ENCODE peak calls at places on chromosomes 3 and 15, in four cellular contexts. One of them, this sample, is unnamed.

GRCh38 chr15:64985382-64986033 is 4.2 kb downstream of the SPG21 start:
- DNase-seq in neural progenitor cell: no peak
- DNase-seq in fibroblast of villous mesenchyme: peak
- DNase-seq in AG10803: peak
- DNase-seq in this sample: no peak

GRCh38 chr3:108136888-108137814 is 46.3 kb upstream of the CD47 start:
- DNase-seq in neural progenitor cell: no peak
- DNase-seq in fibroblast of villous mesenchyme: no peak
- DNase-seq in AG10803: no peak
- DNase-seq in this sample: no peak

GRCh38 chr3:111326144-111326995 is 215.6 kb upstream of the CD96 start:
- DNase-seq in AG10803: peak
- DNase-seq in fibroblast of villous mesenchyme: peak
- DNase-seq in neural progenitor cell: no peak
- DNase-seq in this sample: peak

GRCh38 chr3:4850211-4850927 is 128.9 kb upstream of the BHLHE40 start:
- DNase-seq in fibroblast of villous mesenchyme: no peak
- DNase-seq in AG10803: no peak
- DNase-seq in neural progenitor cell: no peak
- DNase-seq in this sample: no peak

GRCh38 chr15:39685999-39686613 is 96.5 kb downstream of the FSIP1 start:
- DNase-seq in fibroblast of villous mesenchyme: peak
- DNase-seq in AG10803: peak
- DNase-seq in neural progenitor cell: peak
- DNase-seq in this sample: peak

GRCh38 chr3:125479091-125479490 is 40.9 kb downstream of the SNX4 start:
- DNase-seq in AG10803: no peak
- DNase-seq in neural progenitor cell: no peak
- DNase-seq in fibroblast of villous mesenchyme: peak
- DNase-seq in this sample: peak

GRCh38 chr3:1611824-1612223 is 486.8 kb upstream of the CNTN4 start:
- DNase-seq in AG10803: no peak
- DNase-seq in fibroblast of villous mesenchyme: no peak
- DNase-seq in neural progenitor cell: no peak
- DNase-seq in this sample: no peak

GRCh38 chr15:78757636-78757905 is 53.7 kb downstream of the ADAMTS7 start:
- DNase-seq in fibroblast of villous mesenchyme: no peak
- DNase-seq in AG10803: no peak
- DNase-seq in neural progenitor cell: no peak
- DNase-seq in this sample: no peak

GRCh38 chr15:85625431-85625830 is 169.3 kb downstream of the KLHL25 start:
- DNase-seq in fibroblast of villous mesenchyme: no peak
- DNase-seq in neural progenitor cell: no peak
- DNase-seq in AG10803: no peak
- DNase-seq in this sample: no peak

GRCh38 chr3:175108012-175108411 is 248.9 kb downstream of the NAALADL2 start:
- DNase-seq in neural progenitor cell: no peak
- DNase-seq in AG10803: no peak
- DNase-seq in fibroblast of villous mesenchyme: no peak
- DNase-seq in this sample: no peak

GRCh38 chr3:49570033-49570654 is 15.9 kb downstream of the BSN start:
- DNase-seq in AG10803: no peak
- DNase-seq in neural progenitor cell: no peak
- DNase-seq in fibroblast of villous mesenchyme: no peak
- DNase-seq in this sample: no peak

DNA sequence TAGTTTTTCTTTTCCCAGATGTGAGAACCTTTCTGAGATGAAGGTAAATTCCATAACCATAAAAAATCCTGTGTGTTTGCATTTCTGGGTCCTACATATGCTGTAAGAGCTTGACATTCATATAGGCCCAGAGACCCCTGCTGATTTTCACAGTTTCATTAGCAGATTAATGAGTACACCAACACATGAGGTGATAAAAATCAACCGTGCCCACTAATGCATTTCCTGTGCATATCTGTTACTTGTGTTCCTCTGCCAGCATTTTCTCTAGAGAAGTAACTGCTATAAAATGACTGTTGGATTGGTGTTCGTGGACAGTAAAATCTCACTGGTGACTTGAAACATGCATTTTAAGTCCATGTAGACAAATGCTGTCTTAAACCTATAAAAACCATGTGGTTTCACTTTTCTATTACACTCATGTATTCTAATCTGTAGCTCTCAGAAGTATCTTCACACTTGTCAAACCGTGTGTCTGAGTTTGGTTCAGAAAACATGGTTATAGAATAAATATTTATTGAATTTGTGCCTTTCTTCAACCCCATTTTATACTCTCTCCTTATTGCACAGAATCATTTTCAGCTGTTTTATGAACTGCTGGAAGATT is 14.6 kb downstream of the MAP2K5 start:
- DNase-seq in AG10803: no peak
- DNase-seq in fibroblast of villous mesenchyme: no peak
- DNase-seq in neural progenitor cell: no peak
- DNase-seq in this sample: no peak
- H3K4me3 ChIP-seq in AG10803: no peak
- H3K4me3 ChIP-seq in fibroblast of villous mesenchyme: no peak
- H3K4me3 ChIP-seq in neural progenitor cell: no peak
- H3K4me3 ChIP-seq in this sample: no peak

GRCh38 chr3:52236424-52236886 is 2.5 kb downstream of the TWF2 start:
- DNase-seq in fibroblast of villous mesenchyme: no peak
- DNase-seq in AG10803: no peak
- DNase-seq in neural progenitor cell: no peak
- DNase-seq in this sample: no peak
- H3K4me3 ChIP-seq in fibroblast of villous mesenchyme: no peak
- H3K4me3 ChIP-seq in AG10803: no peak
- H3K4me3 ChIP-seq in neural progenitor cell: no peak
- H3K4me3 ChIP-seq in this sample: no peak

GRCh38 chr3:50574280-50574831 is 5.0 kb downstream of the HEMK1 start:
- DNase-seq in fibroblast of villous mesenchyme: no peak
- DNase-seq in neural progenitor cell: no peak
- DNase-seq in AG10803: no peak
- DNase-seq in this sample: no peak

GRCh38 chr3:50572158-50572557 is 2.8 kb downstream of the HEMK1 start:
- DNase-seq in AG10803: peak
- DNase-seq in fibroblast of villous mesenchyme: peak
- DNase-seq in neural progenitor cell: peak
- DNase-seq in this sample: no peak

GRCh38 chr3:50575372-50575771 is 6.0 kb downstream of the HEMK1 start:
- DNase-seq in fibroblast of villous mesenchyme: no peak
- DNase-seq in neural progenitor cell: no peak
- DNase-seq in AG10803: no peak
- DNase-seq in this sample: no peak

GRCh38 chr3:50572801-50573371 is 3.6 kb downstream of the HEMK1 start:
- DNase-seq in AG10803: no peak
- DNase-seq in neural progenitor cell: no peak
- DNase-seq in fibroblast of villous mesenchyme: no peak
- DNase-seq in this sample: no peak

DNA sequence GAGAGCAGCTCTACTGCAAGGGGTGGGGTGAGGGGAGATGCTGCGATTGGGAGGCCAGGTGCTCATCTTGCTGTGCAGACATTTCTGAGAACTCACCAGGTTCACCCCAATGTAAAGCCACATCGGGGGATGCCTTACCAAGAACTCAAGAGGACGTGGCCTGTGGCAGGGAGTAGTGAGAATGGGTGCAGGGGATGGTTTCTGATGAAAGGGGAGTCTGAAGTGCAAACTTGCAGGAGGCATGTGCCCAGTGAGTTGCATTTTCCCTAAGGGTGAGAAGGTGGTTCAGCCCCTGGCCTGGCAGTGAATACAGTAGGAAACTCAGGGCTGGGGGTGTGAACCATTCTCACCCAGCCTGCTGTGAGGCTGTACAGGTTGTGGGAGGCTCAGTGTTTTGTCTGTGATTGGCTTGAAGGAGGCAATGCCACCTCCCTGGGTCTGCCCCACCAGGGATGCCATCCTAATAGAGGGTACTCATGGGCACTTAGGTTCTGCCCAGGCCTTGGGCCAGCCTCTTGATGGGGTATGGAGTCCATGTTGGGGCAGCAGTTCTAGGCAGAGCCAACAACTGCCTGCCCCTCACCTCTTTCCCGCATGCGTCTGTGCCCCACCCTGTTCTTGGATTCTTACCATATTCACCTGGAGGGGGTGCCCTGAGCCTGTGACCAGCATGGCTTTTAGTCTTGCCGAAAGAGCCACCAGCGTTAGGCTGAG is 4.4 kb downstream of the HEMK1 start:
- DNase-seq in neural progenitor cell: no peak
- DNase-seq in fibroblast of villous mesenchyme: no peak
- DNase-seq in AG10803: no peak
- DNase-seq in this sample: no peak
- H3K4me3 ChIP-seq in neural progenitor cell: no peak
- H3K4me3 ChIP-seq in fibroblast of villous mesenchyme: no peak
- H3K4me3 ChIP-seq in AG10803: no peak
- H3K4me3 ChIP-seq in this sample: no peak

DNA sequence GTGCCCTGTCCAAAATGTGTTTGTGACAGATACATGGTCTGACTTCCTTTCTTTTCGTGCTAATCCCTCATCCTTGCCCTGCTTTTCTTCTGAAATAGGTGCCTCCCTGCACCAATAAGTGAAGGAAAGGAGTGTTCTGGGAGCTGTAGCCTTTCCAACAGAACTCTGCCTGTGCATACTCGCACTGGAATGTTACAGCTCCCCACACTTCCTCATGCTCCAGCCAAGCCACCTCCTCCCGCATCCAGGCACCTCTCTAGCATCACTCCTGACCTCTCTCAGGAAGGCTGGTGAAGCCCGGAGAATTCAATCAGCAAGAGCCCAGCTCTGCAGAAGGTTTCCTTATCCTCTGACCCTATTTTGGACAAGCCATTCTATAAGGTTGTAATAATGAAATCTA is 478.1 kb downstream of the GABRG3 start:
- DNase-seq in neural progenitor cell: peak
- DNase-seq in AG10803: peak
- DNase-seq in fibroblast of villous mesenchyme: no peak
- DNase-seq in this sample: no peak
- H3K4me3 ChIP-seq in neural progenitor cell: no peak
- H3K4me3 ChIP-seq in AG10803: no peak
- H3K4me3 ChIP-seq in fibroblast of villous mesenchyme: no peak
- H3K4me3 ChIP-seq in this sample: no peak

GRCh38 chr3:39106281-39107055 is 959 bp downstream of the GORASP1 start:
- DNase-seq in neural progenitor cell: peak
- DNase-seq in AG10803: peak
- DNase-seq in fibroblast of villous mesenchyme: peak
- DNase-seq in this sample: no peak

GRCh38 chr3:39103791-39104552 is 3.5 kb downstream of the GORASP1 start:
- DNase-seq in neural progenitor cell: no peak
- DNase-seq in fibroblast of villous mesenchyme: no peak
- DNase-seq in AG10803: no peak
- DNase-seq in this sample: no peak

GRCh38 chr3:39104961-39105686 is 2.3 kb downstream of the GORASP1 start:
- DNase-seq in neural progenitor cell: no peak
- DNase-seq in fibroblast of villous mesenchyme: no peak
- DNase-seq in AG10803: no peak
- DNase-seq in this sample: no peak

GRCh38 chr3:39107056-39107873 is at the start of the genes GORASP1 and TTC21A:
- DNase-seq in neural progenitor cell: peak
- DNase-seq in fibroblast of villous mesenchyme: peak
- DNase-seq in AG10803: peak
- DNase-seq in this sample: peak

GRCh38 chr3:39105687-39106063 is 1.8 kb downstream of the GORASP1 start:
- DNase-seq in fibroblast of villous mesenchyme: no peak
- DNase-seq in neural progenitor cell: no peak
- DNase-seq in AG10803: no peak
- DNase-seq in this sample: no peak
- H3K4me3 ChIP-seq in fibroblast of villous mesenchyme: peak
- H3K4me3 ChIP-seq in neural progenitor cell: peak
- H3K4me3 ChIP-seq in AG10803: peak
- H3K4me3 ChIP-seq in this sample: no peak

GRCh38 chr3:60307800-60308199 is 943.5 kb downstream of the FHIT start:
- DNase-seq in AG10803: no peak
- DNase-seq in neural progenitor cell: no peak
- DNase-seq in fibroblast of villous mesenchyme: no peak
- DNase-seq in this sample: no peak
- H3K4me3 ChIP-seq in AG10803: no peak
- H3K4me3 ChIP-seq in neural progenitor cell: no peak
- H3K4me3 ChIP-seq in fibroblast of villous mesenchyme: no peak
- H3K4me3 ChIP-seq in this sample: no peak

DNA sequence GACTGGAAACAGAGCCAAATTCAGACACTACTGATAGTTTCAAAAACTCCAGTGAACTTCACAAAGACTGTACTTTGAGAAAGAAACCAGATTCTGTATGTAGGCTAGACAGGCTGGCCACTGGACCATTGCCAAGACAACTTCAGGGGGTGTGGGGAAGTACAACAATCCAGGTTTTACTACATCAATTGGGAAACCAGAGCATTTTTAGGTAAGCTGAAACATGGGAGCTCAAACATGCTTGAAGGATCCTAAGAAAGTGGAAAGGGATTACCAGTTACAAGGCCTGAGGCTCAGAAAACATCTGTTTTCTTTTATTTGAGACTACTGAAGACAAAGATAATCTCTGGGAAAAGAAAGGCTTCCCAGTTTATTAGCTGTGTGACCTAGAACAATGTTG is 26.9 kb upstream of the ZNF280D start:
- DNase-seq in neural progenitor cell: no peak
- DNase-seq in AG10803: peak
- DNase-seq in fibroblast of villous mesenchyme: peak
- DNase-seq in this sample: no peak
- H3K4me3 ChIP-seq in neural progenitor cell: no peak
- H3K4me3 ChIP-seq in AG10803: no peak
- H3K4me3 ChIP-seq in fibroblast of villous mesenchyme: no peak
- H3K4me3 ChIP-seq in this sample: no peak